ENCODE peak calls at places on chromosomes 13 and 19, in ten cellular contexts. B is OCI-LY7, V is HL-60, Z is left ventricle myocardium inferior, Y is neural progenitor cell, C is esophagus squamous epithelium, D is IMR-90, K is colonic mucosa, A is breast epithelium, W is upper lobe of right lung. G is an unnamed sample.

GRCh38 chr19:7386308-7386707 is 37.6 kb downstream of the ARHGEF18 start:
- DNase-seq in B (no peak), V (no peak), Z (no peak), Y (no peak), C (no peak), D (no peak), K (no peak), A (no peak), W (no peak), G (no peak)

GRCh38 chr13:82092312-82092711 is 1751.4 kb upstream of the SPRY2 start:
- DNase-seq in B (no peak), V (no peak), Z (no peak), Y (no peak), C (no peak), D (no peak), K (no peak), A (no peak), W (no peak), G (no peak)

GRCh38 chr13:106796280-106797047 is 228.5 kb upstream of the ARGLU1 start:
- DNase-seq in B (no peak), V (no peak), Z (no peak), Y (peak), C (no peak), D (no peak), K (no peak), A (no peak), W (no peak), G (no peak)

GRCh38 chr13:88617176-88617575 is 946.0 kb downstream of the SLITRK5 start:
- DNase-seq in B (no peak), V (no peak), Z (no peak), Y (no peak), C (no peak), D (no peak), K (no peak), A (no peak), W (no peak), G (no peak)

GRCh38 chr19:16582486-16583261 is 10.5 kb upstream of the SLC35E1 start:
- DNase-seq in B (no peak), V (no peak), Z (no peak), Y (no peak), C (no peak), D (no peak), K (no peak), A (no peak), W (no peak), G (no peak)

GRCh38 chr19:35360880-35361420 is 2.7 kb downstream of the FFAR3 start:
- DNase-seq in B (no peak), V (no peak), Z (no peak), Y (no peak), C (no peak), D (no peak), K (no peak), A (peak), W (no peak), G (no peak)

GRCh38 chr13:36919206-36919832 is 719 bp downstream of the SMAD9 start:
- DNase-seq in B (peak), V (no peak), Z (peak), Y (peak), C (no peak), D (peak), K (peak), A (no peak), W (peak), G (peak)

GRCh38 chr13:44795176-44795575 is 194.1 kb downstream of the NUFIP1 start:
- DNase-seq in B (no peak), V (no peak), Z (no peak), Y (no peak), C (no peak), D (peak), K (no peak), A (no peak), W (no peak), G (no peak)

GRCh38 chr19:47258434-47258833 is 2.1 kb downstream of the CCDC9 start:
- DNase-seq in B (no peak), V (no peak), Z (no peak), Y (no peak), C (no peak), D (no peak), K (no peak), A (no peak), W (no peak), G (no peak)

GRCh38 chr13:70729369-70729768 is 621.1 kb upstream of the KLHL1 start:
- DNase-seq in B (no peak), V (no peak), Z (no peak), Y (no peak), C (no peak), D (no peak), K (no peak), A (no peak), W (no peak), G (no peak)

GRCh38 chr19:46716013-46716671 is 772 bp downstream of the PRKD2 start:
- DNase-seq in B (peak), V (no peak), Z (no peak), Y (peak), C (no peak), D (no peak), K (peak), A (no peak), W (no peak), G (no peak)

GRCh38 chr13:66673401-66673800 is 556.7 kb downstream of the PCDH9 start:
- DNase-seq in B (no peak), V (no peak), Z (no peak), Y (no peak), C (no peak), D (peak), K (no peak), A (no peak), W (no peak), G (no peak)

GRCh38 chr19:48991823-48992570 is 1.1 kb downstream of the GYS1 start:
- DNase-seq in B (no peak), V (no peak), Z (peak), Y (peak), C (no peak), D (peak), K (peak), A (no peak), W (no peak), G (peak)

GRCh38 chr19:11659612-11660011 is 62.3 kb downstream of the ZNF627 start:
- DNase-seq in B (peak), V (no peak), Z (no peak), Y (no peak), C (no peak), D (peak), K (no peak), A (no peak), W (no peak), G (no peak)

GRCh38 chr13:98171806-98172569 is 5.1 kb downstream of the RNF113B start:
- DNase-seq in B (no peak), V (no peak), Z (peak), Y (peak), C (no peak), D (peak), K (no peak), A (no peak), W (peak), G (peak)
- H3K4me3 ChIP-seq in B (no peak), V (no peak), Z (peak), Y (no peak), C (no peak), D (no peak), K (no peak), A (peak), W (peak), G (peak)

GRCh38 chr19:43609872-43610271 is 2.0 kb upstream of the SRRM5 start:
- DNase-seq in B (no peak), V (no peak), Z (no peak), Y (no peak), C (no peak), D (no peak), K (no peak), A (no peak), W (no peak), G (no peak)
- H3K27ac ChIP-seq in B (no peak), V (no peak), Z (no peak), Y (no peak), C (no peak), D (no peak), K (no peak), A (no peak), W (no peak), G (no peak)

GRCh38 chr19:54481326-54481930 is 8.3 kb upstream of the CDC42EP5 start:
- DNase-seq in B (peak), V (no peak), Z (no peak), Y (peak), C (no peak), D (peak), K (peak), A (no peak), W (no peak), G (no peak)
- TF ChIP-seq CTCF in B (peak), V (peak), Z (peak), Y (peak), C (no peak), D (peak), K (peak), A (no peak), W (peak), G (peak)

GRCh38 chr19:15123900-15124299 is 16.7 kb downstream of the SYDE1 start:
- DNase-seq in B (no peak), V (no peak), Z (peak), Y (no peak), C (no peak), D (no peak), K (peak), A (peak), W (no peak), G (peak)
- H3K4me3 ChIP-seq in B (peak), V (no peak), Z (peak), Y (peak), C (no peak), D (no peak), K (peak), A (peak), W (no peak), G (no peak)

GRCh38 chr13:38073931-38074330 is 204.4 kb upstream of the TRPC4 start:
- DNase-seq in B (no peak), V (no peak), Z (no peak), Y (no peak), C (no peak), D (no peak), K (no peak), A (no peak), W (no peak), G (no peak)
- H3K27ac ChIP-seq in B (no peak), V (no peak), Z (no peak), Y (no peak), C (no peak), D (no peak), K (no peak), A (no peak), W (no peak), G (no peak)

GRCh38 chr19:31232220-31232619 is 117.0 kb downstream of the TSHZ3 start:
- DNase-seq in B (no peak), V (no peak), Z (no peak), Y (peak), C (no peak), D (peak), K (no peak), A (no peak), W (no peak), G (no peak)
- TF ChIP-seq CTCF in B (no peak), V (no peak), Z (peak), Y (peak), C (no peak), D (no peak), K (no peak), A (no peak), W (no peak), G (no peak)

GRCh38 chr19:53103141-53103902 is at the start of gene ZNF160:
- DNase-seq in B (peak), V (peak), Z (peak), Y (peak), C (peak), D (peak), K (peak), A (peak), W (peak), G (peak)
- H3K4me3 ChIP-seq in B (peak), V (peak), Z (peak), Y (peak), C (peak), D (peak), K (peak), A (peak), W (peak), G (peak)

GRCh38 chr13:103031332-103031873 is 34.8 kb downstream of the SLC10A2 start:
- DNase-seq in B (peak), V (no peak), Z (no peak), Y (no peak), C (no peak), D (no peak), K (no peak), A (no peak), W (no peak), G (no peak)

GRCh38 chr13:103033999-103034398 is 32.2 kb downstream of the SLC10A2 start:
- DNase-seq in B (peak), V (no peak), Z (no peak), Y (no peak), C (no peak), D (no peak), K (no peak), A (no peak), W (no peak), G (no peak)

GRCh38 chr13:103030776-103031175 is 35.4 kb downstream of the SLC10A2 start:
- DNase-seq in B (peak), V (no peak), Z (no peak), Y (no peak), C (no peak), D (no peak), K (no peak), A (no peak), W (no peak), G (no peak)

GRCh38 chr13:103029798-103030197 is 36.4 kb downstream of the SLC10A2 start:
- DNase-seq in B (no peak), V (no peak), Z (no peak), Y (no peak), C (no peak), D (no peak), K (no peak), A (no peak), W (no peak), G (no peak)
- H3K27ac ChIP-seq in B (peak), V (no peak), Z (no peak), Y (no peak), C (no peak), D (no peak), K (no peak), A (no peak), W (no peak), G (no peak)

DNA sequence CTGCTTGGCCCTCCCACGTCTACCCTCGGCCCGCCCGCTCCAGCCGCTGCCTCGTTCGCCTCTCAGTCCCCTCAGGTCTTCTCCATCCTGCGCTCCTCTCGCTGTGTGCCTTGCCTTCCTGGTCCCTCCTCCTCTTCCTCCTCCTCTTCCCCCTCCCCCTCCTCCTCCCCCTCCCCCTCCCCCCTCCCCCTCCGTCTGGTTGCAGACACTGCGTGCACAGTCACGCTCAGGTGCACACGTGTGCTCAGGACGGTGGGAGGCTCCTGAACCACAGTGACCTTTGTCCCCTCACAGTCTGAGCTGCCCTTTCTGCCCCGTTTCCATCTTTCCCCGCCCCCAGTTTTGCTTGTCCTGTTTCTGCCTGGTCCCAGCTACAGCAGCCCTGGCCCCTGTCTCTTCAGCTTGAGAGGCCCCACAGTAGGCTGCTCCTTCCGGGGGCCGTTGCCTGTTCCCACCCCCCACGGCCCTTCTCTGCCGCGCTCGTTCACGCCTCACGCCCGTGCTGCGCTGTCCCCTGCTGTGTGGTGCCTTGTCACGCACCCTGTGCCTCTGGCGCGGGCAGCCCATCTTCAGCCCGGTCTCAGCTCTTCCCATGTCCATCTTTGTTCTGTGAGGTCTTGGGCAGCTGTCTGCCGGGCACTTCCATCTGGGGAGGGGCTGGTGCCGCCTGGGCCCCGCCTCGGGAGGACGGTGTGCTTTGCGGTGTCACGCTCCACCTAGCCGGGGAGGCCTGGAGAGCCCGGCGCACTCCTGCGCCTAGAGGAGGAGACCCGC is 13.8 kb upstream of the RPS15 start:
- DNase-seq in B (no peak), V (no peak), Z (no peak), Y (no peak), C (no peak), D (no peak), K (no peak), A (no peak), W (no peak), G (no peak)
- TF ChIP-seq CTCF in B (no peak), V (no peak), Z (no peak), Y (no peak), C (no peak), D (no peak), K (no peak), A (no peak), W (no peak), G (no peak)